ENCODE peak calls at places on chromosomes 1 and 21, in ten cellular contexts. J, L, G, F, P, T, D, A, K and N are unnamed samples. For H3K36me3, the result is how much of the 10 kb centered on the place peaks cover.

GRCh38 chr1:76770979-76771378 is 96.3 kb upstream of the ST6GALNAC5 start:
- DNase-seq in J (no peak), L (no peak), G (no peak), F (no peak), P (no peak), T (no peak), D (no peak), A (no peak), K (no peak), N (no peak)

GRCh38 chr21:36709030-36709867 is 10.3 kb downstream of the SIM2 start:
- DNase-seq in J (no peak), L (peak), G (no peak), F (no peak), P (no peak), T (no peak), D (no peak), A (no peak), K (no peak), N (no peak)

GRCh38 chr1:99685516-99686180 is 39.7 kb downstream of the PALMD start:
- DNase-seq in J (peak), L (peak), G (peak), F (peak), P (peak), T (peak), D (peak), A (peak), K (peak), N (peak)

GRCh38 chr1:64234714-64235113 is 31.3 kb downstream of the UBE2U start:
- DNase-seq in J (no peak), L (no peak), G (no peak), F (no peak), P (no peak), T (no peak), D (no peak), A (no peak), K (no peak), N (no peak)

GRCh38 chr1:213572939-213573647 is 414.7 kb upstream of the PROX1 start:
- DNase-seq in J (no peak), L (no peak), G (no peak), F (no peak), P (no peak), T (no peak), D (no peak), A (no peak), K (no peak), N (no peak)

GRCh38 chr1:34870395-34870794 is 10.8 kb upstream of the SMIM12 start:
- DNase-seq in J (no peak), L (no peak), G (no peak), F (no peak), P (no peak), T (no peak), D (no peak), A (no peak), K (no peak), N (no peak)

GRCh38 chr1:59804301-59804700 is 10.4 kb upstream of the HOOK1 start:
- DNase-seq in J (no peak), L (no peak), G (no peak), F (peak), P (no peak), T (no peak), D (no peak), A (no peak), K (no peak), N (no peak)

GRCh38 chr1:22711591-22712501 is 1.2 kb downstream of the EPHB2 start:
- DNase-seq in J (peak), L (no peak), G (peak), F (peak), P (peak), T (peak), D (peak), A (no peak), K (no peak), N (no peak)

GRCh38 chr1:154148787-154149186 is 6.1 kb downstream of the NUP210L start:
- DNase-seq in J (peak), L (no peak), G (peak), F (peak), P (no peak), T (no peak), D (peak), A (no peak), K (no peak), N (no peak)

GRCh38 chr1:118989006-118989736 is 1.0 kb upstream of the TBX15 start:
- DNase-seq in J (peak), L (peak), G (no peak), F (no peak), P (peak), T (no peak), D (no peak), A (no peak), K (no peak), N (no peak)

GRCh38 chr21:21101911-21102310 is 103.7 kb downstream of the NCAM2 start:
- DNase-seq in J (no peak), L (peak), G (peak), F (peak), P (peak), T (peak), D (peak), A (peak), K (no peak), N (no peak)

GRCh38 chr1:184792450-184792969 is 37.9 kb upstream of the EDEM3 start:
- DNase-seq in J (peak), L (no peak), G (peak), F (peak), P (peak), T (peak), D (peak), A (peak), K (no peak), N (peak)

GRCh38 chr1:204971700-204972336 is 71.2 kb upstream of the CNTN2 start:
- DNase-seq in J (peak), L (peak), G (peak), F (peak), P (peak), T (peak), D (peak), A (no peak), K (no peak), N (no peak)

GRCh38 chr1:12342261-12343003 is 112.6 kb downstream of the VPS13D start:
- DNase-seq in J (no peak), L (no peak), G (no peak), F (no peak), P (peak), T (no peak), D (no peak), A (no peak), K (no peak), N (no peak)

GRCh38 chr1:55051621-55052020 is 12.3 kb downstream of the PCSK9 start:
- DNase-seq in J (no peak), L (no peak), G (no peak), F (no peak), P (no peak), T (no peak), D (no peak), A (no peak), K (no peak), N (no peak)

GRCh38 chr1:44030606-44031050 is 634 bp downstream of the SLC6A9 start:
- DNase-seq in J (peak), L (peak), G (peak), F (no peak), P (peak), T (peak), D (peak), A (peak), K (no peak), N (peak)

GRCh38 chr1:147225193-147225730 is at the start of gene FMO5:
- DNase-seq in J (peak), L (peak), G (peak), F (peak), P (peak), T (peak), D (peak), A (peak), K (peak), N (peak)

GRCh38 chr1:67439277-67440029 is 9.3 kb upstream of the SERBP1 start:
- DNase-seq in J (no peak), L (peak), G (peak), F (no peak), P (no peak), T (no peak), D (no peak), A (no peak), K (no peak), N (no peak)

GRCh38 chr1:151514366-151514765 is 3.2 kb downstream of the CGN start:
- DNase-seq in J (no peak), L (no peak), G (no peak), F (peak), P (no peak), T (no peak), D (no peak), A (no peak), K (no peak), N (no peak)

GRCh38 chr1:39103321-39104157 is 77.4 kb downstream of the NDUFS5 start:
- DNase-seq in J (peak), L (no peak), G (peak), F (peak), P (peak), T (peak), D (peak), A (no peak), K (peak), N (no peak)

GRCh38 chr1:40748841-40749718 is 34.5 kb upstream of the KCNQ4 start:
- DNase-seq in J (no peak), L (no peak), G (no peak), F (no peak), P (no peak), T (no peak), D (no peak), A (no peak), K (no peak), N (no peak)

GRCh38 chr1:40743452-40743851 is 40.1 kb upstream of the KCNQ4 start:
- DNase-seq in J (no peak), L (no peak), G (no peak), F (no peak), P (no peak), T (no peak), D (no peak), A (no peak), K (no peak), N (no peak)

GRCh38 chr1:40743860-40744259 is 39.7 kb upstream of the KCNQ4 start:
- DNase-seq in J (no peak), L (no peak), G (no peak), F (no peak), P (no peak), T (no peak), D (no peak), A (no peak), K (no peak), N (no peak)

GRCh38 chr1:40745180-40745579 is 38.4 kb upstream of the KCNQ4 start:
- DNase-seq in J (peak), L (peak), G (peak), F (no peak), P (no peak), T (peak), D (peak), A (no peak), K (no peak), N (no peak)

DNA sequence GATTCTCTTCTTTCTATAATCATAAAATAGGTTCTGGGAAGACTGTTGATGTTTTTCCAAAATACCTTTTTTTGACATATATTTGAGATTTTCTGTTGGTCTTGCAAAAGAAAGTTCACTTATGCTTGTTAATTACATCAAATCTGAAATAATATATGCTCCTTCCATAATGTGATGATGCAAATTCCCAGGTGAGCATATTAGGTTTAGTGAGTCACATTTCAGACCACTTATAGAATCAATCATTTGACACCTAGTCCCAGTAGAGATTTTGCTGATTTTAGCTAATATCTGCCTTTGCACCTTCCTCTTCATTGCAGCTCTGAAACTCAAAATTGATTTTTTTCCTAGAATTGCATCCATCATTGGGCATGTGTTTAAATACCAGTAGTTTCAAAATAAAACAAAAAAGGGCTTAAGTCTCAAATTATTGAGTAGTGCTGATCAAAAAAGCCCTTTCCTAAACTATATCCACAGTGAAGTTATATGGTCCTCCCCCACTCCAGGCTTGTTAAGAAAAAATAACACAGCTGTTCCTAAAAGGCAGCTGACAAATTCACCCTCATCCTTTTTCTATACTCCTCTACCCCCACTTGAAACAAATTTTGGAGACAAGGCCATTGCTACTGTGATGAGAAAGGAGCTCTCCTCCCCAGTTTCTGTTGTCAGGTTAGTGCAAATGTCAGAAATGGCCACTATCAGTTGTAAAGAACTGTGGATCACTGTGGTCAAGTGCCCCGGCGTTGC is 37.1 kb upstream of the KCNQ4 start:
- DNase-seq in J (no peak), L (no peak), G (no peak), F (no peak), P (no peak), T (no peak), D (no peak), A (no peak), K (no peak), N (no peak)
- H3K36me3 ChIP-seq in J (under half), L (under half), G (under half), F (under half), P (under half), T (under half), D (under half), A (under half), K (under half), N (half or more)

DNA sequence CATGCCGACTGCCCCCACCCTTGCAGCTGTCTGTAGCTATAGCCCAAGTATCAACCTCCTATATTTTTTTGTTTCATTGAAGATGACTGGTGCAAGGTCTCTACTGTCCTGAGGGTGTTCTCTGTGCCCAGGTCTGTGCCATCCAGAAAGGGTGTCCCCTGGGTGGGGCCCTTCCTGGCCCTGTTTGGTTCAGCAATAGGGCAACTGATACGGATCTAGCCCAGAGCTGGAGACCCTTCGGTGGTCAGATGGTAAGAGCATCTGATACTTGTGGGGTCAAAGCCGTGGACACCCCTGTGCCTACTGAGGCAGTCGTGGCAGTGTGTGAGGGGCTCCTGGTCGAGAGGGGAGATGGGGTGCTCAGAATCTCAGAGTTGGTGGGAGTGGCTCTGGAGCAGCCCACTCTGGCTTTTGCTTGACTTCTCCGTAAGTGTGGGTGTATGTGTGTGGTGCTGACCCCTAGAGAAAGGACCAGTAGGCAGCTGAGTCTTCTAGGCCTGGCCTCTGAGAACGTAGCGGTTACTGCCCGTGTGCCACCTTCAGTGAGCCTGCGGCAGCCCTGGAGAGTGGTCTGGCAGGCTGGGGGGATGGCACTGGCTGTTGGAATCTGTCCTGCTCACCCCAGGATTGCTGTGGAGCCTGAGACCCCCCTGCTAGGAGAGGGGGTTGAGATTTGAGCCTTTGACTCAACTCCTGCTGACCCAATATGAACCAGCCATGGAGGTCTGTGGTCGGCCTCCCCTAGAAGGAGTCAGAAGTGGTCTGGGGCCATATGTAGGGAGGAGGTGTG is 2.7 kb downstream of the AMPD2 start:
- DNase-seq in J (no peak), L (no peak), G (no peak), F (no peak), P (no peak), T (no peak), D (no peak), A (no peak), K (no peak), N (no peak)
- H3K4me3 ChIP-seq in J (peak), L (no peak), G (peak), F (no peak), P (peak), T (no peak), D (peak), A (no peak), K (peak), N (no peak)

DNA sequence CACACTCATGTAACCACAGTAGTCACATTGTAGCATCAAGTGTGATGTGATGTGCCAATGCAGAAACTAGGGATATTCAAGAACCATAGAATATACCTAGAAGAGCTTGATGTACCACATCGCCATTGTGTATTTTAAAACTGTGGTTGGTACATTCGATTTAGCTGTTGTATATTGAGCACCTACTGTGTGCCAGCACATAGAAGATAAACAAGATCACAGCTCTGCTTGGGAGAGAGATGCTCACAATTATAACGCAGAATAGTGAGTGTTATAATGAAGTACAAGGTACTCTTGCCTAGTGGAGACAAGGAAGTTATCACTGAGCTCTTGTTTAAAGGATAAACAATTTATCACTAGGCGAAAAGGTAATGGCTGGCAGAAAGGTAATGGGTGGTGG is 4.7 kb downstream of the BTF3L4 start:
- DNase-seq in J (no peak), L (no peak), G (no peak), F (no peak), P (no peak), T (no peak), D (no peak), A (no peak), K (no peak), N (no peak)
- H3K36me3 ChIP-seq in J (under half), L (under half), G (under half), F (under half), P (under half), T (under half), D (under half), A (under half), K (under half), N (under half)

GRCh38 chr1:167453156-167453555 is 65.2 kb downstream of the CD247 start:
- DNase-seq in J (no peak), L (no peak), G (no peak), F (no peak), P (no peak), T (no peak), D (no peak), A (peak), K (no peak), N (no peak)

GRCh38 chr1:167454929-167455785 is 63.2 kb downstream of the CD247 start:
- DNase-seq in J (peak), L (peak), G (peak), F (no peak), P (peak), T (peak), D (no peak), A (peak), K (peak), N (peak)

GRCh38 chr1:167450843-167451242 is 67.5 kb downstream of the CD247 start:
- DNase-seq in J (no peak), L (no peak), G (no peak), F (no peak), P (no peak), T (no peak), D (no peak), A (no peak), K (no peak), N (no peak)

GRCh38 chr1:167454304-167454928 is 63.9 kb downstream of the CD247 start:
- DNase-seq in J (no peak), L (peak), G (no peak), F (no peak), P (no peak), T (no peak), D (no peak), A (no peak), K (no peak), N (no peak)

GRCh38 chr1:167452483-167452882 is 65.8 kb downstream of the CD247 start:
- DNase-seq in J (no peak), L (no peak), G (no peak), F (no peak), P (no peak), T (no peak), D (no peak), A (no peak), K (no peak), N (no peak)
- H3K4me3 ChIP-seq in J (no peak), L (no peak), G (no peak), F (no peak), P (no peak), T (no peak), D (no peak), A (no peak), K (peak), N (no peak)

DNA sequence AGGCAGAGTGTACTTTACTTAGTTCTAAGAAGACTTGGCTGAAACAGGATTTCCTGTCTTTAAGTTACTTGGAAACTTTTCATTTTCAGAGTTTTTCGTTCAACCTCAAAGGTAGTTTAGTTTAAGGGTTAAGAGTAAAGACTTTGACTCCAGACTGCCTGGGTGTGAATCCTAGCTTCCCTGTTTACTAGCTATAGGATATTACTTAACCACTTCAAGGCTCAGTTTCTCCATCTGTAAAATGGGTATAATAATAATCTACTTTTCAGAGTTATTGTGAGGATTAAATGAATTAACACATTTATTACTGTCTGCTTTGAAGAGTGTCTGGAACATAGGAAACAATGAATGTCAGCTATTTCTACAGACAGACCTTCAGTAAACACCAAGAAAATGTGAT is 30.0 kb downstream of the ZNHIT6 start:
- DNase-seq in J (no peak), L (no peak), G (no peak), F (no peak), P (no peak), T (no peak), D (no peak), A (no peak), K (no peak), N (no peak)
- H3K36me3 ChIP-seq in J (under half), L (under half), G (under half), F (under half), P (under half), T (under half), D (under half), A (under half), K (under half), N (half or more)

DNA sequence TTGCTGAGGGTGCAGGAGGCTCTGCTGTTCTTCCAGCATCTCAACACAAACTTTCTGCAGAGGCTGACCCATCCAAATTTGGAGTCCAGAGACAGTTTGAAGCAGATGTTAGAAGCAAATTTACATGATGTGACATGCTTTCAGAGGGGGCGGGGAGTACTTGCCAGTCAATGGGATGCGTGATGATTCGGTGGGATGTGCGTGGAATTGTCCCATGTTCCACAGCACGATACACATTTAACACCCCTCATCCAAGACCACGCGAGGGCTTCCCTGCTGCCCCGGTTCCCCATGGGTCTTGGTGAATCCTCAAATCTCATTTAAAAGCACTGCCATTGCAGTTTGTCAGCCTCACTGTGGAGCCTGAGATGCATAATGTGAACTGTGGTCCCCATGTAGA is 78.6 kb upstream of the TLR5 start:
- DNase-seq in J (no peak), L (no peak), G (no peak), F (no peak), P (no peak), T (no peak), D (no peak), A (no peak), K (no peak), N (no peak)
- H3K4me3 ChIP-seq in J (no peak), L (no peak), G (no peak), F (no peak), P (no peak), T (no peak), D (no peak), A (no peak), K (no peak), N (no peak)

GRCh38 chr1:114725230-114725629 is 8.7 kb upstream of the NRAS start:
- DNase-seq in J (no peak), L (no peak), G (no peak), F (no peak), P (peak), T (no peak), D (peak), A (no peak), K (no peak), N (no peak)

GRCh38 chr1:114719424-114719787 is 2.8 kb upstream of the NRAS start:
- DNase-seq in J (peak), L (no peak), G (peak), F (peak), P (peak), T (no peak), D (no peak), A (no peak), K (no peak), N (no peak)

GRCh38 chr1:114723457-114723856 is 6.9 kb upstream of the NRAS start:
- DNase-seq in J (no peak), L (no peak), G (no peak), F (no peak), P (no peak), T (no peak), D (no peak), A (no peak), K (no peak), N (no peak)

GRCh38 chr1:114720492-114720891 is 3.9 kb upstream of the NRAS start:
- DNase-seq in J (no peak), L (no peak), G (no peak), F (no peak), P (no peak), T (no peak), D (no peak), A (no peak), K (no peak), N (no peak)

GRCh38 chr1:114723915-114724314 is 7.3 kb upstream of the NRAS start:
- DNase-seq in J (no peak), L (no peak), G (no peak), F (no peak), P (no peak), T (no peak), D (no peak), A (no peak), K (no peak), N (no peak)
- H3K36me3 ChIP-seq in J (half or more), L (under half), G (half or more), F (under half), P (under half), T (under half), D (half or more), A (half or more), K (half or more), N (half or more)